ENCODE peak calls at places on chromosomes 7 and 10, in five cellular contexts. J is bronchial epithelial cell, O is epithelial cell of esophagus, H is A549, A is sigmoid colon. R is an unnamed sample.

GRCh38 chr7:151031011-151031410 is 2.8 kb downstream of the ABCB8 start:
- DNase-seq in J (no peak), H (no peak), A (no peak), O (no peak), R (no peak)

GRCh38 chr7:26061340-26062239 is 90.4 kb upstream of the NFE2L3 start:
- DNase-seq in J (peak), H (peak), A (no peak), O (peak), R (peak)

GRCh38 chr10:13340626-13341370 is 7.3 kb downstream of the SEPHS1 start:
- DNase-seq in H (no peak), A (no peak), O (no peak), J (no peak), R (no peak)

GRCh38 chr10:50326757-50327701 is 75.7 kb upstream of the ASAH2 start:
- DNase-seq in J (peak), H (peak), O (peak), A (no peak), R (peak)

GRCh38 chr7:150830957-150831356 is 21.4 kb upstream of the AOC1 start:
- DNase-seq in O (no peak), A (no peak), H (no peak), J (no peak), R (no peak)

GRCh38 chr7:106653488-106653887 is 7.5 kb downstream of the CCDC71L start:
- DNase-seq in J (no peak), O (no peak), H (no peak), A (no peak), R (peak)

GRCh38 chr7:125934539-125934938 is 1004.9 kb upstream of the POT1 start:
- DNase-seq in H (no peak), J (peak), O (peak), A (no peak), R (no peak)

GRCh38 chr10:535051-535450 is 154.4 kb downstream of the DIP2C start:
- DNase-seq in J (no peak), H (no peak), O (no peak), A (peak), R (no peak)

GRCh38 chr10:55550241-55550640 is 749.2 kb upstream of the PCDH15 start:
- DNase-seq in J (peak), A (no peak), O (peak), H (no peak), R (peak)

GRCh38 chr7:150793569-150794238 is 6.5 kb downstream of the TMEM176B start:
- DNase-seq in O (no peak), A (no peak), H (no peak), J (no peak), R (no peak)

GRCh38 chr10:73858013-73858708 is 16.2 kb downstream of the CAMK2G start:
- DNase-seq in O (no peak), A (peak), H (no peak), J (no peak), R (no peak)

GRCh38 chr7:30450123-30450982 is 28.2 kb downstream of the NOD1 start:
- DNase-seq in H (no peak), A (peak), J (no peak), O (no peak), R (no peak)

GRCh38 chr10:50561816-50562215 is 61.9 kb downstream of the SGMS1 start:
- DNase-seq in H (no peak), J (peak), O (peak), A (no peak), R (no peak)

GRCh38 chr10:90862908-90863514 is 5.2 kb upstream of the HTR7 start:
- DNase-seq in A (no peak), H (peak), O (peak), J (peak), R (peak)

GRCh38 chr10:21517983-21518628 is 7.4 kb downstream of the SKIDA1 start:
- DNase-seq in O (peak), H (peak), A (no peak), J (peak), R (peak)

GRCh38 chr7:159197066-159197975 is 52.7 kb upstream of the VIPR2 start:
- DNase-seq in O (no peak), H (no peak), A (no peak), J (peak), R (no peak)

GRCh38 chr10:132376394-132376851 is 20.6 kb upstream of the PWWP2B start:
- DNase-seq in H (no peak), A (peak), O (no peak), J (peak), R (no peak)

GRCh38 chr7:155450828-155451521 is 7.0 kb upstream of the EN2 start:
- DNase-seq in A (no peak), H (no peak), O (no peak), J (no peak), R (no peak)

GRCh38 chr10:118870467-118871243 is 115.9 kb upstream of the CACUL1 start:
- DNase-seq in J (peak), H (peak), O (peak), A (no peak), R (peak)

GRCh38 chr10:129642427-129642826 is 175.4 kb downstream of the MGMT start:
- DNase-seq in O (peak), H (peak), A (no peak), J (peak), R (no peak)

GRCh38 chr10:128018704-128019103 is 107.5 kb downstream of the MKI67 start:
- DNase-seq in H (no peak), A (peak), J (no peak), O (no peak), R (no peak)

GRCh38 chr7:516606-517456 is 2.8 kb downstream of the PDGFA start:
- DNase-seq in H (peak), O (peak), J (peak), A (no peak), R (peak)

GRCh38 chr7:151824285-151824950 is 52.5 kb downstream of the PRKAG2 start:
- DNase-seq in A (no peak), H (no peak), J (no peak), O (no peak), R (no peak)

GRCh38 chr7:133820584-133820983 is 306.6 kb upstream of the LRGUK start:
- DNase-seq in H (no peak), J (no peak), O (no peak), A (no peak), R (no peak)

GRCh38 chr7:106125417-106125816 is 13.3 kb upstream of the SYPL1 start:
- DNase-seq in J (no peak), A (no peak), H (no peak), O (no peak), R (no peak)

GRCh38 chr10:101710064-101710695 is 15.2 kb upstream of the FBXW4 start:
- DNase-seq in A (no peak), O (no peak), J (no peak), H (no peak), R (peak)
- TF ChIP-seq CTCF in A (no peak), O (no peak), J (no peak), H (no peak), R (peak)

DNA sequence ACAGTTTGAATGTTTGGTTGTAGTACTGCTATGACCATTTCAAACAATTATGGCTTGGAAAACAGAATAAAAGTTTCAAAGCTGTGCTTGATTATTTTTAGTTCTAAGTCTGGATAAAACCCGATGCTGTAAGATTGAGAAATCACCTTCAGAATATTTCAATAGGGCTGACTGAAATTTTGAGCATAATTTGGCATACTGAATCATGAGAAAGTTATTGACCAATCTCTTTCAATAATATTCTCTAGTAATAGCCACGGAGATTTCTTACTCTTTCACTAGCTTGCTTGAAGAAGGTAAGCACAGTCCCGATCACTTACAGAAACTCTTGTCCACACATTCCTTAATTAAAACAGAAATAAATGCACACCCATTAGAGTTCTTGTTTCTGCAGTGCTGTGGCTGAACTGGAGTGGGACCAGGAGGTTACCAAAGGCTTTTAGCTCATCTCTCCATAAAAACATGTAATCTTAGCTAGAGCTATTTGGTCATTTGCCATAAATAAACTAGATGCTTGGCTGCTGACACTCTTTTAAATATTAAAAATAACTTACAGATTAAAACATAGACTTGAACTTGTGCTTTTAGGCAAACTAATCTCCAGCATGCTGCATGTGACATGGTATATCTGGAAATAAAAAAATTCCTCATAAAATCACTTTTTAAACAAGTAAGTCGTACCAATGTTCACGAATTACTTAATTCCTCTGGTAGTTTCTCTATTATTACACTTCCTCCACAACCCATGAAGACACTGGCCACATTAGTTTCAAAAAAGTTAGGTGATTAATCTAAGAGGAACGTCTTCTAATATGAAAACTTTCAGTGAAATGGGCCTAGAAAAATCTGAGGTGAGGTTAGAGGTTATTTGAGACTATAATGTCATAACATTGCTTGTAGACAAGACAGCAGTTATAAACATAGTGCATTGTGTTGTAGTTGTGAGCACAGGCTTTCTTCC is 97.7 kb downstream of the AGMO start:
- DNase-seq in A (no peak), O (no peak), J (no peak), H (no peak), R (no peak)
- H3K4me3 ChIP-seq in A (no peak), O (no peak), J (no peak), H (no peak), R (no peak)

GRCh38 chr7:11366118-11366517 is 392.4 kb downstream of the PHF14 start:
- DNase-seq in O (no peak), A (no peak), H (no peak), J (no peak), R (no peak)
- TF ChIP-seq CTCF in O (no peak), A (no peak), H (no peak), J (no peak), R (no peak)

GRCh38 chr7:128352138-128352537 is 8.4 kb upstream of the RBM28 start:
- DNase-seq in A (peak), O (peak), H (peak), J (peak), R (peak)
- H3K4me3 ChIP-seq in A (no peak), O (no peak), H (no peak), J (no peak), R (no peak)

GRCh38 chr7:139989366-139990141 is 73.2 kb downstream of the PARP12 start:
- DNase-seq in J (no peak), H (no peak), A (no peak), O (no peak), R (no peak)

GRCh38 chr7:139985811-139986210 is 76.9 kb downstream of the PARP12 start:
- DNase-seq in O (no peak), J (no peak), H (no peak), A (no peak), R (no peak)

GRCh38 chr7:139990571-139990970 is 72.2 kb downstream of the PARP12 start:
- DNase-seq in J (no peak), O (no peak), H (no peak), A (no peak), R (no peak)

GRCh38 chr7:139990142-139990535 is 72.6 kb downstream of the PARP12 start:
- DNase-seq in H (no peak), J (no peak), O (no peak), A (no peak), R (no peak)

DNA sequence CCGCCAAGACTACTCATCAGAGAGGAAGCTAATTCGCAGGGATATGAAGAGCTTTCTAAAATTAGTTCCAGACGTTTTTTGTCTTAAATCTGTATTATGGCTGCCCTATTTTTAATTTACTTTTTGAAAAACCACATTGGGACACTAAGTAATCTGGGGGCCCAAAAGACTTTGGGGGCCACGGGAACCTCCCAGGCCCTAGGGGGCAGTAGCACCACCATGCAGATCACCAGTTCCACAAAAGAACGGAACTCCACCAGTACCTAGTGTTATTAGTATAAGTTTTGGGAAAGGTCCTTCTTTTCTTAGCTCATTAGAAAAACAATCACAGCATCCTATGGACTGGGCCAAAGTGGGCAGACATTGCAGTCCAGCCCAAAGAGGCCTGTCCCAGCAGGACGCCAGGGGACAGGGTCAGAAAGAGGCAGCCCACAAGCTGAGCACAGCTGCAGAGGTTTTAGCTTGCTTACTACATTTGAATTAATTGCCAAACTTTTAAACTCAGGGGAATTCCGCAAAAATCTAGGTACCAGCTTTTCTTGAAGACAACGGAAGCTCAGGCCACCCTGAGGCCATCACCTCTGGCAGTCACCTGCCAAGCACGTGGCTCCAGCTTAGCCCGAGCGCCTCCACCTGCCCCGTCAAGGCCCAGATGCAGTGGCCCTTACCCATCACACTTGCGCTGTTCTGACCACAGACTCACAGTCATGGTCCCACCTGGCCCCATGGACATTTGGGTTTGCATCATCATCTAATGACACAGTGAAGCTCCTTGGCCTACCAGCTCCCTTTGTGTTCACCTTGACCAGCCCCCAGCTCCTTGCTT is 74.8 kb downstream of the PARP12 start:
- DNase-seq in O (no peak), A (no peak), H (no peak), J (no peak), R (peak)
- TF ChIP-seq CTCF in O (no peak), A (no peak), H (no peak), J (no peak), R (peak)

DNA sequence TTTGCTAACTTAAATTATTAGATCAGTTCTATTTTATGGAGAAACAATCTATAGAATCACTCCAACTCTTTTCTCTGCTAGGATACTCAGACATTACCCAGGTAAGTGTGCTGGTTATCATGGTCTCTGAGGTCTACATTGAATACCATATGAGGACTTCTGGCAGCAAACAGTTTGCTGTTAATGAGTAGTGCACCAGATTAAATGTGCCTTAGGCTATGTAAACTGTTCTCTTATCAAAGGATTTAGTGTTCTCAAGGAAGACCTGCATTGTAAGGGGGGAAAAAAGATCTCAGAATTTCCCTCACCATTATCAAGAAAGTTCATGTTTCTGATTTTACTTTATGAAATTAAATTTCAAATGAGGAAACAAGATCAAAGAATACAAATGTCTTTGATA is 107.5 kb downstream of the ITGB8 start:
- DNase-seq in H (no peak), O (no peak), A (no peak), J (no peak), R (no peak)
- H3K4me3 ChIP-seq in H (no peak), O (no peak), A (no peak), J (no peak), R (no peak)

GRCh38 chr7:19069842-19070241 is 47.6 kb downstream of the TWIST1 start:
- DNase-seq in A (no peak), H (peak), O (peak), J (peak), R (no peak)
- TF ChIP-seq CTCF in A (no peak), H (no peak), O (peak), J (peak), R (peak)

GRCh38 chr7:137981175-137981574 is 20.7 kb downstream of the CREB3L2 start:
- DNase-seq in J (no peak), A (no peak), O (no peak), H (peak), R (no peak)
- H3K4me3 ChIP-seq in J (no peak), A (no peak), O (no peak), H (no peak), R (no peak)